ENCODE peak calls at places on chromosomes 11 and 22, in eight cellular contexts. R is activated T-cell treated with anti-CD3 and anti-CD28 coated beads, Interleukin-2, amount 50 U/mL, for 4 hours; Z is HEK293T; B is AG20443; L is ACHN; C is stimulated activated CD4-positive, alpha-beta T cell treated with anti-CD3 and anti-CD28 coated beads, Interleukin-2, amount 100 ng/mL, for 24 hours; P is H54; W is bronchial epithelial cell. U is an unnamed sample.

GRCh38 chr22:45885171-45885840 is 91.7 kb downstream of the WNT7B start:
- DNase-seq in R (no peak), Z (no peak), B (no peak), L (no peak), C (no peak), P (no peak), W (no peak), U (no peak)

GRCh38 chr11:134384406-134384805 is 27.6 kb downstream of the B3GAT1 start:
- DNase-seq in R (no peak), Z (no peak), B (no peak), L (no peak), C (no peak), P (no peak), W (no peak), U (no peak)

GRCh38 chr11:91947215-91947614 is 277.4 kb upstream of the FAT3 start:
- DNase-seq in R (no peak), Z (no peak), B (peak), L (no peak), C (no peak), P (no peak), W (peak), U (no peak)

GRCh38 chr11:77198440-77198849 is 70.4 kb downstream of the MYO7A start:
- DNase-seq in R (no peak), Z (peak), B (no peak), L (peak), C (no peak), P (peak), W (peak), U (no peak)

GRCh38 chr11:64892411-64892831 is 14.0 kb upstream of the EHD1 start:
- DNase-seq in R (no peak), Z (no peak), B (no peak), L (no peak), C (no peak), P (no peak), W (no peak), U (no peak)

GRCh38 chr11:8831861-8832260 is 79.1 kb upstream of the AKIP1 start:
- DNase-seq in R (no peak), Z (no peak), B (no peak), L (no peak), C (no peak), P (no peak), W (no peak), U (no peak)

GRCh38 chr11:61969838-61970452 is 2.5 kb upstream of the FTH1 start:
- DNase-seq in R (no peak), Z (no peak), B (peak), L (no peak), C (no peak), P (no peak), W (peak), U (no peak)

GRCh38 chr11:33025339-33025722 is 9.7 kb downstream of the DEPDC7 start:
- DNase-seq in R (no peak), Z (no peak), B (no peak), L (no peak), C (no peak), P (no peak), W (no peak), U (no peak)

GRCh38 chr11:122354029-122354697 is 238.1 kb upstream of the BLID start:
- DNase-seq in R (no peak), Z (no peak), B (peak), L (no peak), C (no peak), P (no peak), W (no peak), U (no peak)

GRCh38 chr11:98729118-98729517 is 291.6 kb upstream of the CNTN5 start:
- DNase-seq in R (no peak), Z (no peak), B (no peak), L (no peak), C (no peak), P (no peak), W (no peak), U (no peak)

GRCh38 chr22:28029201-28029948 is 110.3 kb upstream of the PITPNB start:
- DNase-seq in R (no peak), Z (no peak), B (no peak), L (no peak), C (no peak), P (peak), W (peak), U (no peak)

GRCh38 chr11:63713776-63714175 is 32.5 kb downstream of the RTN3 start:
- DNase-seq in R (no peak), Z (no peak), B (no peak), L (no peak), C (no peak), P (no peak), W (no peak), U (no peak)

GRCh38 chr11:199782-200181 is 6.9 kb downstream of the SCGB1C1 start:
- DNase-seq in R (no peak), Z (no peak), B (no peak), L (no peak), C (no peak), P (no peak), W (no peak), U (no peak)

GRCh38 chr11:104332110-104332509 is 168.2 kb upstream of the PDGFD start:
- DNase-seq in R (no peak), Z (peak), B (peak), L (peak), C (no peak), P (no peak), W (no peak), U (no peak)

GRCh38 chr22:31637375-31637937 is 24.6 kb downstream of the PISD start:
- DNase-seq in R (no peak), Z (no peak), B (no peak), L (no peak), C (peak), P (no peak), W (no peak), U (no peak)

GRCh38 chr11:78704811-78705210 is 130.1 kb upstream of the NARS2 start:
- DNase-seq in R (no peak), Z (no peak), B (no peak), L (no peak), C (no peak), P (no peak), W (no peak), U (no peak)

GRCh38 chr11:130037058-130037457 is 32.6 kb upstream of the APLP2 start:
- DNase-seq in R (no peak), Z (no peak), B (peak), L (peak), C (no peak), P (peak), W (peak), U (no peak)

GRCh38 chr11:47886096-47886495 is 37.9 kb upstream of the NUP160 start:
- DNase-seq in R (no peak), Z (no peak), B (peak), L (no peak), C (no peak), P (peak), W (peak), U (no peak)

GRCh38 chr11:69799097-69799496 is 20.1 kb downstream of the FGF3 start:
- DNase-seq in R (no peak), Z (no peak), B (no peak), L (no peak), C (no peak), P (no peak), W (no peak), U (no peak)

GRCh38 chr11:106724293-106724892 is 293.9 kb downstream of the GUCY1A2 start:
- DNase-seq in R (no peak), Z (no peak), B (no peak), L (no peak), C (no peak), P (no peak), W (peak), U (no peak)

GRCh38 chr11:19275496-19275895 is 34.8 kb upstream of the E2F8 start:
- DNase-seq in R (no peak), Z (no peak), B (no peak), L (peak), C (no peak), P (peak), W (peak), U (no peak)

GRCh38 chr11:72789493-72790131 is 4.2 kb downstream of the STARD10 start:
- DNase-seq in R (no peak), Z (no peak), B (peak), L (no peak), C (no peak), P (no peak), W (peak), U (no peak)

GRCh38 chr22:48823941-48824340 is 1003.7 kb downstream of the BRD1 start:
- DNase-seq in R (no peak), Z (no peak), B (no peak), L (no peak), C (no peak), P (no peak), W (no peak), U (no peak)